ENCODE peak calls at places on chromosomes 1 and 21, in five cellular contexts. U is H1, F is K562, V is HepG2, W is GM12878. K is an unnamed sample.

GRCh38 chr1:3504151-3504822 is 49.8 kb downstream of the ARHGEF16 start:
- DNase-seq in W (no peak), V (no peak), U (no peak), F (no peak), K (peak)

GRCh38 chr1:211382182-211382713 is 55.6 kb downstream of the TRAF5 start:
- DNase-seq in V (no peak), U (no peak), F (no peak), W (no peak), K (no peak)

GRCh38 chr1:176575991-176576390 is 113.0 kb downstream of the PAPPA2 start:
- DNase-seq in U (no peak), W (no peak), F (no peak), V (no peak), K (no peak)

GRCh38 chr1:37315236-37315870 is 159.0 kb upstream of the ZC3H12A start:
- DNase-seq in F (no peak), W (no peak), V (no peak), U (no peak), K (no peak)

GRCh38 chr1:64669098-64669675 is 75.7 kb upstream of the RAVER2 start:
- DNase-seq in V (no peak), U (no peak), W (no peak), F (no peak), K (no peak)

GRCh38 chr1:181503130-181503810 is 20.0 kb downstream of the CACNA1E start:
- DNase-seq in U (no peak), F (no peak), W (no peak), V (no peak), K (no peak)

GRCh38 chr1:203148127-203148526 is 20.6 kb downstream of the ADORA1 start:
- DNase-seq in W (no peak), U (no peak), F (peak), V (peak), K (no peak)

GRCh38 chr1:3730556-3731247 is 21.5 kb upstream of the CCDC27 start:
- DNase-seq in U (no peak), W (no peak), V (no peak), F (no peak), K (no peak)

GRCh38 chr21:42860345-42860744 is 19.0 kb downstream of the WDR4 start:
- DNase-seq in V (no peak), F (no peak), U (no peak), W (no peak), K (no peak)

GRCh38 chr1:230231739-230232075 is 164.7 kb downstream of the GALNT2 start:
- DNase-seq in W (no peak), V (no peak), F (peak), U (no peak), K (no peak)

GRCh38 chr1:23718482-23718881 is 24.8 kb upstream of the ELOA start:
- DNase-seq in W (no peak), F (peak), U (peak), V (peak), K (peak)

DNA sequence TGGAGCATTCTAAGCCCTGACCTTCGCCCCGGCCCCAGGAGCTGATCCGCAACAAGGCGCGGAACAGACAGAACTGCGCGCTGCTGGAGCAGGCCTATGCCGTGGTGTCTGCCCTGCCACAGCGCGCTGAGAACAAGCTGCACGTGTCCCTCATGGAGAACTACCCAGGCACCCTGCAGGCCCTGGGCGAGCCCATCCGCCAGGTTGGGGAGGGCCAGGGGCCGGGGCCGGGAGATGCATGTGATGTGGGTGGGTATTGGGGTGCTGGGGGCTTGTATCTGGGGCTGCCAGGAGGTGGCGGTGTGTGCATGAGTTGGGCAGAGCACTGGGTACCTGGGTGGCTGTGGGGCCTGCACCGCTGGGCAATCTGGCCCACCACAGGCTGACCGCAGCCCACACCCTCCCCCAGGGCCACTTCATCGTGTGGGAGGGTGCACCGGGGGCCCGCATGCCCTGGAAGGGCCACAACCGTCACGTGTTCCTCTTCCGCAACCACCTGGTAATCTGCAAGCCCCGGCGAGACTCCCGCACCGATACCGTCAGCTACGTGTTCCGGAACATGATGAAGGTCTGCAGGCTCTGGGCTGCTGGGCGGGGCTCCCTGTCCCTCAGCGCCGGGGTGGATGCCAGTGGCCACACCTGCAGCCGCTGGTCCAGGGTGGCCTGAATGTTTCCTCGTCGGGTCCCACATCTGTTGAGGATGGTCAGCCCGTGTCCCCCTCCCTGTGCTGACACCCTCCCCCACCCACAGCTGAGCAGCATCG is 65.8 kb downstream of the TRIM11 start:
- DNase-seq in F (peak), V (no peak), U (peak), W (no peak), K (no peak)
- TF ChIP-seq CTCF in F (peak), V (peak), U (peak), W (peak), K (peak)

GRCh38 chr1:232335751-232336274 is 294.1 kb downstream of the SIPA1L2 start:
- DNase-seq in V (no peak), U (no peak), W (no peak), F (no peak), K (no peak)
- TF ChIP-seq HDAC2 in V (no peak), U (no peak), W (no peak), F (no peak), K (no peak)

DNA sequence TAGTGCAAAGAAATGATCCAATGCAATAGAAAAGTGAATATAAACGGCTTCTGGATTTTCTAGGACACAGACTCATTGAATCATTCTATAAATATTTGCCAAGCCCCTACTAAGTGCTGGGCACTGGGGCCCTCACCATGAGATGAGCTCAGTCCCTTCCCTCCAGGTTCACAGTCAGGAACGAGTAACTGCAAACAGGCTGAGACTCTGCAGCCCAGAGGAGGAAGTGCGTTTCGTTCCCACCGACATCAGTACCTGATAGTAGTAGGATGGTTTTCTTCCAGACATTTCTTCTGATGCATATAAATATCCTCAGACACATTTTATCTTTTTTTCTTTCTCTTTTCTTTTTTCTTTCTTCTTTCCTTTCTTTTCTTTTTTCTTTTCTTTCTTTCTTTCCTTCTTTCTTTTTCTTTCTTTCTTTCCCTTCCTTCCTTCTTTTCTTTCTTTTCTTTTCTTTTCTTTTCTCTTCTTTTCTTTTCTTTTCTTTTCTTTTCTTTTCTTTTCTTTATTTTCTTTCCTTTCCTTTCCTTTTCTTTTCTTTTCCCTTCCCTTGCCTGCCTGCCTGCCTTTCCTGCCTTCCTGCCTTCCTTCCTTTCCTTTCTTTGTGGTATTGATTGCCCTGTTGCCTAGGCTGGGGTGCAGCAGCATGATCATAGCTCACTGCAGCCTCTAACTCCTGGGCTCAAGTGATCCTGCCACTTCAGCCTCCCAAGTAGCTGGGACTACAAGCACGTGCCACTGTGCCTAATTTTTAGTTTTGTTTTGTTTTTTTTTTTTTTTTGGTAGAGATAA is 135.4 kb downstream of the DISC1 start:
- DNase-seq in F (no peak), U (no peak), W (no peak), V (no peak), K (no peak)
- TF ChIP-seq CTCF in F (no peak), U (no peak), W (no peak), V (no peak), K (no peak)

DNA sequence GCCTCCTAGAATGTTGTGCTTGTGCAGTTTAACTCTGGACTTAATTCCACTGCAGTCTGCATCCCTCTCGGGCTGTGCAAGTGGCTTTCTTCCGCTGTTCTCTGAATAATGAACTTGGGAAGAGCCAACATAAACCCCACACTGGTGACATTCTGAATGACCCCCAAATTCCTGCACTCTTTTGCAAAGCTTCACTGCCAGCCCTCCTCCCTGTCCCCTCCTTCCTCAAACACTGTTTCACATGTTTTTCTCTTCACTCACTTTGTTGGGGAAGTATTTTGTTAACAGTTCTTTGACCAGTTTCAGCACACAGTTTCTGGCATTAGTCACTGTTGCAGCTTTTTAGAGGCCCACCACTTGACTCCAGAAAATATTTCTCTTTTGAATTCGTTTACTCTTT is 39.7 kb downstream of the GNG12 start:
- DNase-seq in W (no peak), F (no peak), V (no peak), U (no peak), K (no peak)
- TF ChIP-seq HDAC2 in W (no peak), F (no peak), V (no peak), U (no peak), K (no peak)

GRCh38 chr1:240190881-240191385 is 99.2 kb downstream of the FMN2 start:
- DNase-seq in V (peak), F (no peak), W (no peak), U (no peak), K (peak)
- TF ChIP-seq CTCF in V (peak), F (no peak), W (no peak), U (peak), K (peak)

GRCh38 chr1:62784509-62785365 is 805 bp downstream of the ATG4C start:
- DNase-seq in F (peak), V (no peak), W (no peak), U (no peak), K (peak)
- TF ChIP-seq HDAC2 in F (no peak), V (no peak), W (no peak), U (no peak), K (no peak)

GRCh38 chr1:184661801-184662200 is 92.9 kb downstream of the EDEM3 start:
- DNase-seq in V (no peak), W (no peak), F (no peak), U (no peak), K (no peak)

GRCh38 chr1:184656221-184656620 is 98.4 kb downstream of the EDEM3 start:
- DNase-seq in V (no peak), W (no peak), F (no peak), U (no peak), K (no peak)

GRCh38 chr1:184660462-184661191 is 94.0 kb downstream of the EDEM3 start:
- DNase-seq in V (no peak), U (no peak), F (no peak), W (no peak), K (no peak)

GRCh38 chr1:184658033-184658432 is 96.6 kb downstream of the EDEM3 start:
- DNase-seq in V (no peak), W (no peak), U (no peak), F (no peak), K (no peak)
- TF ChIP-seq CTCF in V (no peak), W (no peak), U (no peak), F (no peak), K (no peak)

GRCh38 chr1:220997791-220998190 is 118.5 kb downstream of the HLX start:
- DNase-seq in V (no peak), F (no peak), W (no peak), U (no peak), K (no peak)

GRCh38 chr1:221001167-221001566 is 121.9 kb downstream of the HLX start:
- DNase-seq in W (no peak), U (no peak), F (no peak), V (no peak), K (no peak)

GRCh38 chr1:220994671-220995070 is 115.4 kb downstream of the HLX start:
- DNase-seq in F (no peak), V (no peak), W (no peak), U (no peak), K (no peak)

GRCh38 chr1:221002601-221003000 is 123.4 kb downstream of the HLX start:
- DNase-seq in W (no peak), V (no peak), U (no peak), F (no peak), K (no peak)

GRCh38 chr1:220999872-221000863 is 120.9 kb downstream of the HLX start:
- DNase-seq in U (no peak), W (no peak), F (no peak), V (no peak), K (no peak)
- TF ChIP-seq HDAC2 in U (no peak), W (no peak), F (no peak), V (no peak), K (no peak)